ENCODE peak calls at places on chromosome 10, in five cellular contexts. P, K, Z, M and G are unnamed samples.

GRCh38 chr10:17676919-17677318 is 33.0 kb downstream of the STAM start:
- DNase-seq in M (no peak), K (no peak), Z (no peak), P (no peak), G (no peak)

GRCh38 chr10:102599565-102600327 is 44.5 kb upstream of the TRIM8 start:
- DNase-seq in M (no peak), Z (no peak), K (no peak), P (peak; percentile 65), G (no peak)

GRCh38 chr10:104233817-104234216 is 1.7 kb upstream of the CFAP43 start:
- DNase-seq in K (no peak), M (no peak), Z (no peak), P (no peak), G (no peak)

GRCh38 chr10:43857206-43857952 is 208.7 kb upstream of the ZNF32 start:
- DNase-seq in P (peak; percentile 81), M (no peak), K (no peak), Z (no peak), G (no peak)

GRCh38 chr10:118290471-118290995 is 51.6 kb downstream of the FAM204A start:
- DNase-seq in Z (no peak), P (no peak), K (no peak), M (no peak), G (no peak)

GRCh38 chr10:118701529-118702323 is 53.0 kb downstream of the CACUL1 start:
- DNase-seq in K (no peak), Z (no peak), M (peak; percentile 29), P (peak; percentile 52), G (peak; percentile 66)

GRCh38 chr10:77983384-77984341 is 45.7 kb downstream of the POLR3A start:
- DNase-seq in P (peak; percentile 83), M (no peak), Z (no peak), K (no peak), G (no peak)

GRCh38 chr10:96397902-96398301 is 39.1 kb upstream of the OPALIN start:
- DNase-seq in P (no peak), Z (no peak), M (no peak), K (no peak), G (no peak)

GRCh38 chr10:110852255-110852896 is 19.4 kb upstream of the PDCD4 start:
- DNase-seq in K (no peak), Z (no peak), P (no peak), M (no peak), G (peak; percentile 94)

GRCh38 chr10:70584366-70584765 is 18.2 kb downstream of the PRF1 start:
- DNase-seq in Z (no peak), M (no peak), K (no peak), P (no peak), G (no peak)

GRCh38 chr10:13152286-13152685 is 9.1 kb upstream of the MCM10 start:
- DNase-seq in M (no peak), Z (no peak), K (no peak), P (no peak), G (peak; percentile 30)

GRCh38 chr10:51137741-51138529 is 63.6 kb downstream of the PRKG1 start:
- DNase-seq in P (peak; percentile 23), Z (no peak), M (no peak), K (no peak), G (no peak)

GRCh38 chr10:116948530-116948870 is 56.5 kb downstream of the SHTN1 start:
- DNase-seq in P (no peak), M (no peak), Z (no peak), K (no peak), G (no peak)

GRCh38 chr10:201328-201771 is 66.1 kb downstream of the ZMYND11 start:
- DNase-seq in Z (no peak), K (no peak), P (peak; percentile 28), M (no peak), G (no peak)

GRCh38 chr10:71042699-71043098 is 154.3 kb upstream of the PCBD1 start:
- DNase-seq in Z (no peak), P (no peak), M (no peak), K (no peak), G (no peak)

GRCh38 chr10:128843972-128844371 is 623.1 kb upstream of the MGMT start:
- DNase-seq in Z (no peak), K (no peak), P (no peak), M (no peak), G (no peak)

GRCh38 chr10:70694410-70695179 is 22.3 kb downstream of the ADAMTS14 start:
- DNase-seq in M (no peak), K (no peak), Z (no peak), P (no peak), G (no peak)

GRCh38 chr10:102537367-102537766 is 33.6 kb downstream of the SUFU start:
- DNase-seq in P (no peak), M (no peak), Z (no peak), K (no peak), G (no peak)

GRCh38 chr10:104639595-104640338 is 1.3 kb upstream of the SORCS3 start:
- DNase-seq in M (peak; percentile 71), Z (no peak), K (peak; percentile 36), P (no peak), G (no peak)

GRCh38 chr10:52879181-52879607 is 106.6 kb upstream of the MBL2 start:
- DNase-seq in P (peak; percentile 7), K (no peak), M (no peak), Z (no peak), G (no peak)

GRCh38 chr10:29617880-29618340 is 16.9 kb downstream of the SVIL start:
- DNase-seq in M (no peak), Z (no peak), P (peak; percentile 71), K (no peak), G (no peak)
- H3K23ac ChIP-seq in M (no peak overlapping the region), Z (no peak overlapping the region), P (no peak overlapping the region), K (no peak overlapping the region), G (no peak overlapping the region)

DNA sequence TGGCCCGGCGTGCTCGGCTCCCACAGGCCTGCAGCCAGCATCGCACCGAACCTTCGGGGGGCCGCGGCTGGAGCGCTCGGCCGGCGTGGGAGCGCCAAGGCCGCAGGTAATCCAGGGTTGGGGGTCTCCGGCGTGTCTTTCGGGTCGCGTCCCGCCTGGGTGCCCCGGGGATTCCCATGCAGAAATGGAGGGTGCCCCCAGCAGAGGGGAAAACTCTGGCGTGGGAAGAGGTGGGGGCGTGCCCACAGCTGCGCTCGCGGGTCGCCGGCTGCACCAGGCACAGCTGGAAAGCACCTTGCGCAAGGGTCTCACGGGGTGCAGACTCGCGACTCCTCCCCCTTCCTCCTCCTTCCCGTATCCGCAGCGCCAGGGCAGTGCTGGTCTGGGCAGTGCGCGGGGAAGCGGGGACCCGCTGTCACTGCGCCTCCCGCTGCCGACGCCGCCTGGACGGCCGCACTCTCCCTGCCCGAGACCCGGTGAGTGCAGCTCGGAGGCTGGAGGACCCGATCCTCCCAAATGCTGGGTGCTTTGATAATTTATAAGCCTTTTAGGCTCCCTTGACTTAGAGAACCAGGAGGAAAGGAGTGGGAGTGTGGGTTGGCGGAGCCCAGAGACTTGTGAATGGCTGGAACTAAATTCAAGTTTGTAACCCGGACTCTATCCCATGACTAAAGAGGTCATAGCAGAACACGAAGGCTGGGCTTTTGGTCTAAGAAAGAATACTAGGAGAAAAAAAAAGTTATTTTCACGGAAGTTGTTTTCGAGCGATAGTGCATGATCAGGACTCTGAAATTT is 486 bp downstream of the MAP3K8 start:
- DNase-seq in Z (no peak), M (peak; percentile 72), K (peak; percentile 45), P (peak; percentile 95), G (peak; percentile 87)
- H2BK12ac ChIP-seq in Z (no peak overlapping the region), M (no peak overlapping the region), K (peak overlapping the region; percentile 31), P (no peak overlapping the region), G (no peak overlapping the region)

GRCh38 chr10:35398888-35399287 is 62.6 kb downstream of the CCNY start:
- DNase-seq in K (no peak), P (no peak), Z (no peak), M (no peak), G (no peak)
- H3K18ac ChIP-seq in K (no peak overlapping the region), P (no peak overlapping the region), Z (no peak overlapping the region), M (no peak overlapping the region), G (peak overlapping the region; percentile 46)

DNA sequence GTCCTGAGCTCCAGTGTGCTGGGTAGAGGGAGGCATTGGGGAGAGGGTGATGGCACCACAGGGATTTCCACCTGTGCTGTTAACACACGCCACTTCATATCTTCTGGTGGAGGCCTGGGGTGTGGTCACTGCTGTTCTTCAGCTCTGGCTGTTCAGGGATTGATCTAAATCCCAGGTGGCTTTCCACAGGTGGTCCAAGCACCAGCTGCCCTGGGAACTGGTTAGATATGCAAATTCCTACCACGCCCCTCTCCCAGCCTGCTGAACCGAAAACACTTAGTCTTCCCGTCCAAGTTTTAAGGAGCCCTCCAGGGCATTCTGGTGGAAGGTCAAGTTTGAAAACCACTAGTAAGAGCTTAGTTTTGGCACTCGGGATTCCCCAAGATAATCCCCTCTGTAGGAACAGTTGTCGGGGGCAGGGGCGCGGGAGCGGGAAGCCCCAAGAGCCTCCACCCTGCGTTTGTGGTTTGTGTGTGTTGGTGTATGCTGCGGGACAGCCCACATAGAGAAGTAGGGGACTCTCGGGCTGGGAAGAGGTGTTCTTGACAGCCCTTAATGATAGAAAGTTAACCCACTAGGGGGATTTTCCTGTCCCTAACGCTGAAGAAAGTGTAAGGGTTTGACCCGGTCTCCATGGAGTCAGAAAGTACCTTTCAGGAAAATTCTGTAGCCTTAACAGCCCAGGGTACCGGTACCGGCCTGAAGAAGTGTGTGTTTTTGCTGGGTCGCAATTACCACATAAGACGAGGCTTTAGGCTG is 5.1 kb downstream of the DEPP1 start:
- DNase-seq in K (no peak), M (peak; percentile 50), Z (no peak), P (no peak), G (no peak)
- H3K23ac ChIP-seq in K (peak overlapping the region; percentile 77), M (no peak overlapping the region), Z (no peak overlapping the region), P (no peak overlapping the region), G (no peak overlapping the region)

GRCh38 chr10:113562693-113563092 is 9.8 kb downstream of the HABP2 start:
- DNase-seq in Z (no peak), M (no peak), P (no peak), K (no peak), G (peak; percentile 45)
- H2BK12ac ChIP-seq in Z (no peak overlapping the region), M (no peak overlapping the region), P (no peak overlapping the region), K (no peak overlapping the region), G (no peak overlapping the region)

GRCh38 chr10:3837909-3838722 is 53.1 kb upstream of the KLF6 start:
- DNase-seq in K (no peak), P (no peak), M (no peak), Z (no peak), G (no peak)
- H3K18ac ChIP-seq in K (no peak overlapping the region), P (no peak overlapping the region), M (no peak overlapping the region), Z (no peak overlapping the region), G (no peak overlapping the region)

GRCh38 chr10:73969224-73969811 is 28.6 kb upstream of the VCL start:
- DNase-seq in P (peak; percentile 71), M (no peak), K (no peak), Z (no peak), G (no peak)

GRCh38 chr10:73967022-73967429 is 30.9 kb upstream of the VCL start:
- DNase-seq in M (peak; percentile 76), Z (peak; percentile 84), K (no peak), P (peak; percentile 30), G (no peak)

GRCh38 chr10:73968101-73968515 is 29.8 kb upstream of the VCL start:
- DNase-seq in K (no peak), P (peak; percentile 68), M (no peak), Z (no peak), G (no peak)

GRCh38 chr10:73965890-73966768 is 31.8 kb upstream of the VCL start:
- DNase-seq in M (peak; percentile 98), K (peak; percentile 91), Z (peak; percentile 96), P (peak; percentile 100), G (peak; percentile 88)

DNA sequence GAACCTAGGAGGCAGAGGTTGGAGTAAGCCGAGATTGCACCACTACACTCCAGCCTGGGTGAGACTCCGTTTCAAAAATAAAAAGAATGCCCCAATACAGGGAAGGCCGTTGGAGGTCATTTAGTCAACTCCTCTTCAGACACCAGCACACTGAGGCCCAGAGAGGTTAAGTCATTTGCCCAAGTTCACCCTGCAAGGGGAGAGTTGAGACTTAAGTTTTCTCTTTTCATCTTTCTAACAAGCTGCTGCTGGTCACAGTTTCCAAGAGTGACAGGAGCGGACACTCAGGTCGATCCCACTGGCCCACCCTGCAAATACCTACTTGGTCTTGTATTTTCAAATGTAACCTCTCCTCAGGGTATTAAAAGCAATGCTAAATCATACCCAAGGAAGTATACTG is 30.4 kb upstream of the VCL start:
- DNase-seq in Z (no peak), M (no peak), P (peak; percentile 45), K (no peak), G (no peak)
- H3K23ac ChIP-seq in Z (no peak overlapping the region), M (no peak overlapping the region), P (no peak overlapping the region), K (no peak overlapping the region), G (no peak overlapping the region)